ENCODE peak calls at places on chromosomes 6 and 20, in five cellular contexts. G is T-cell, S is amygdala, Q is vagina, F is activated T-cell treated with anti-CD3 and anti-CD28 coated beads for 1 hour. V is an unnamed sample.

GRCh38 chr20:25282034-25282781 is 34.3 kb downstream of the PYGB start:
- DNase-seq in S (no peak), F (no peak), G (no peak), Q (no peak), V (no peak)

GRCh38 chr6:53390010-53390409 is 41.3 kb upstream of the ELOVL5 start:
- DNase-seq in F (no peak), S (no peak), G (no peak), Q (no peak), V (no peak)

GRCh38 chr6:28903686-28904085 is 20.1 kb downstream of the TRIM27 start:
- DNase-seq in Q (no peak), S (no peak), F (no peak), G (no peak), V (no peak)

GRCh38 chr6:18509871-18510643 is 122.9 kb downstream of the RNF144B start:
- DNase-seq in S (no peak), Q (no peak), F (no peak), G (no peak), V (no peak)

GRCh38 chr6:75893058-75893775 is 144.2 kb downstream of the MYO6 start:
- DNase-seq in G (no peak), F (no peak), S (no peak), Q (no peak), V (peak)

GRCh38 chr6:39686980-39687379 is 38.2 kb downstream of the KIF6 start:
- DNase-seq in Q (no peak), G (no peak), F (no peak), S (peak), V (no peak)

GRCh38 chr20:5844063-5844681 is 94.0 kb downstream of the SHLD1 start:
- DNase-seq in F (peak), G (no peak), Q (no peak), S (no peak), V (no peak)

GRCh38 chr20:5973971-5974370 is 23.5 kb downstream of the MCM8 start:
- DNase-seq in Q (no peak), S (no peak), F (no peak), G (no peak), V (no peak)

GRCh38 chr20:36565520-36565919 is 7.9 kb upstream of the TGIF2 start:
- DNase-seq in F (no peak), G (no peak), S (no peak), Q (no peak), V (no peak)

GRCh38 chr6:167115054-167115453 is 7.8 kb upstream of the CCR6 start:
- DNase-seq in Q (no peak), F (no peak), G (no peak), S (no peak), V (no peak)

GRCh38 chr6:38482466-38482865 is 157.3 kb downstream of the BTBD9 start:
- DNase-seq in Q (no peak), F (no peak), G (no peak), S (no peak), V (peak)

GRCh38 chr6:85111481-85112001 is 338.3 kb upstream of the NT5E start:
- DNase-seq in G (no peak), S (no peak), Q (no peak), F (no peak), V (no peak)

GRCh38 chr6:143806282-143807102 is 36.6 kb upstream of the LTV1 start:
- DNase-seq in S (no peak), G (no peak), Q (no peak), F (no peak), V (no peak)

GRCh38 chr6:146582857-146583256 is 15.9 kb upstream of the ADGB start:
- DNase-seq in S (no peak), F (no peak), Q (no peak), G (no peak), V (no peak)

GRCh38 chr6:37351027-37351426 is 2.8 kb upstream of the RNF8 start:
- DNase-seq in Q (no peak), G (no peak), S (no peak), F (no peak), V (no peak)

V was measured in LNCaP clone FGC.